ENCODE peak calls at places on chromosomes 1 and 21, in four cellular contexts. U is Calu3, H is AG04450, T is AG10803. K is an unnamed sample.

GRCh38 chr1:199857103-199857502 is 170.4 kb upstream of the NR5A2 start:
- DNase-seq in U (no peak), H (no peak), T (peak; percentile 40), K (peak; percentile 17)

GRCh38 chr1:42081475-42081874 is 71.7 kb upstream of the GUCA2B start:
- DNase-seq in U (peak; percentile 42), H (no peak), T (no peak), K (no peak)

GRCh38 chr1:203754455-203754864 is 10.5 kb upstream of the LAX1 start:
- DNase-seq in U (no peak), H (no peak), T (no peak), K (no peak)

GRCh38 chr1:171583581-171584194 is 38.4 kb upstream of the MYOCOS start:
- DNase-seq in U (no peak), H (no peak), T (no peak), K (peak; percentile 40)

GRCh38 chr1:30008998-30009657 is 714.3 kb downstream of the MATN1 start:
- DNase-seq in U (peak; percentile 57), H (no peak), T (no peak), K (peak; percentile 3)

GRCh38 chr1:224061436-224061835 is 52.5 kb upstream of the FBXO28 start:
- DNase-seq in U (no peak), H (no peak), T (no peak), K (no peak)

GRCh38 chr1:50332941-50333594 is 90.2 kb downstream of the DMRTA2 start:
- DNase-seq in U (peak; percentile 77), H (no peak), T (peak; percentile 23), K (peak; percentile 43)

GRCh38 chr1:14482784-14483183 is 115.7 kb upstream of the KAZN start:
- DNase-seq in U (no peak), H (no peak), T (no peak), K (no peak)

GRCh38 chr1:29096255-29096896 is 27.3 kb downstream of the TMEM200B start:
- DNase-seq in U (no peak), H (no peak), T (no peak), K (no peak)

GRCh38 chr21:43626390-43626789 is 32.9 kb downstream of the HSF2BP start:
- DNase-seq in U (no peak), H (no peak), T (no peak), K (no peak)

GRCh38 chr1:223364685-223365382 is 858 bp upstream of the SUSD4 start:
- DNase-seq in U (peak; percentile 26), H (no peak), T (no peak), K (no peak)

GRCh38 chr1:154758346-154758745 is 111.7 kb downstream of the KCNN3 start:
- DNase-seq in U (no peak), H (no peak), T (no peak), K (no peak)

GRCh38 chr1:209202826-209203439 is 380.6 kb upstream of the CAMK1G start:
- DNase-seq in U (peak; percentile 43), H (peak; percentile 27), T (peak; percentile 67), K (peak; percentile 67)

GRCh38 chr1:36796101-36796590 is 238.2 kb downstream of the GRIK3 start:
- DNase-seq in U (no peak), H (no peak), T (no peak), K (no peak)

GRCh38 chr21:44255519-44255981 is 6.1 kb downstream of the DNMT3L start:
- DNase-seq in U (no peak), H (no peak), T (peak; percentile 19), K (no peak)

GRCh38 chr1:117067528-117068370 is 7.6 kb downstream of the TTF2 start:
- DNase-seq in U (peak; percentile 33), H (peak; percentile 41), T (peak; percentile 58), K (peak; percentile 70)

GRCh38 chr1:235503333-235504121 is 725 bp downstream of the B3GALNT2 start:
- DNase-seq in U (peak; percentile 56), H (no peak), T (peak; percentile 41), K (peak; percentile 46)

GRCh38 chr1:81689531-81689941 is 111.2 kb upstream of the ADGRL2 start:
- DNase-seq in U (no peak), H (no peak), T (peak; percentile 84), K (peak; percentile 93)

GRCh38 chr21:37036177-37036576 is 29.7 kb downstream of the RIPPLY3 start:
- DNase-seq in U (no peak), H (no peak), T (no peak), K (no peak)

GRCh38 chr1:219567341-219567947 is 45.5 kb downstream of the ZC3H11B start:
- DNase-seq in U (peak; percentile 36), H (no peak), T (peak; percentile 42), K (peak; percentile 73)
- TF ChIP-seq CTCF in U (peak; percentile 45), H (peak; percentile 73), T (peak; percentile 70), K (peak; percentile 69)

DNA sequence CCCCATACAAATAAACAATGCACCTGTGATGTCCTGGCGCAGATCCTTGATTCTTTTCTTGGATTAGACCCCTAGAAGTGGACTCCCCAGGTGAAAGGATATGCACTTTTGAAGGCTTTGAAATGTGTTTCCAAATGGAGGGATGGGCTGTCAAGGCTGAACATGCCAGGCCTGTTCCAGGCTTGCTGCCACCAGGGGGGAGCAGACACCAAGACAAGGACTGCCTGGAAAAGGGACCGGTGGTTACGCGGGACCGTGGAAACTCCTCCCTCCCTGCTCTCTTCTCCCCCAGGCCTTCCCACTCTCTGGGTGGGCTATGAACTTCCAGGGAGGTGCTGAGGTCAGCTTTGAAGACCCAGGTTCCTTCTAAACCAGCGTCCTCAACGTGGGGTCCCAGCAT is 12.7 kb downstream of the C1QB start:
- DNase-seq in U (peak; percentile 49), H (no peak), T (peak; percentile 12), K (peak; percentile 18)
- TF ChIP-seq CTCF in U (peak; percentile 44), H (peak; percentile 64), T (peak; percentile 53), K (peak; percentile 44)

DNA sequence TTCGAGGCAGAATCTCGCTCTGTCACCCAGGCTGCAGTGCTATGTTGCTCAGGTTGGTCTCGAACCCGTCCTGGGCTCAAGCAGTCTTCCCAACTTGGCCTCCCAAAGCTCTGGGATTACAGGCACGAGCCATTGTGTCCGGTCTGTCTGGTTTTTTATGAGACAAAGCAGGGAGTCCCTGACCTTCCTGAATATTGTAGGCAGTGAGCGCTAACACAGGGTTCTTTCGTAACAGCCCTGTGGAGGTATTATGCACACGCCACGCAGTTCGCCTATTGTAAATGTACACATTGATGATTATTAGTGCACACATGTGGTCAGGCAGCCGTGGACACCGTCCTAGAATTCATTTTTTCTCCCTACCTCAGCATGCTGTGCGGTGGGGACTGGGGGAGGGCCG is 19.5 kb downstream of the SPSB1 start:
- DNase-seq in U (no peak), H (no peak), T (no peak), K (no peak)
- TF ChIP-seq CTCF in U (no peak), H (no peak), T (no peak), K (no peak)

GRCh38 chr1:88683848-88684481 is at the start of gene PKN2:
- DNase-seq in U (peak; percentile 98), H (peak; percentile 97), T (peak; percentile 99), K (peak; percentile 97)
- TF ChIP-seq CTCF in U (no peak), H (peak; percentile 13), T (peak; percentile 9), K (no peak)

DNA sequence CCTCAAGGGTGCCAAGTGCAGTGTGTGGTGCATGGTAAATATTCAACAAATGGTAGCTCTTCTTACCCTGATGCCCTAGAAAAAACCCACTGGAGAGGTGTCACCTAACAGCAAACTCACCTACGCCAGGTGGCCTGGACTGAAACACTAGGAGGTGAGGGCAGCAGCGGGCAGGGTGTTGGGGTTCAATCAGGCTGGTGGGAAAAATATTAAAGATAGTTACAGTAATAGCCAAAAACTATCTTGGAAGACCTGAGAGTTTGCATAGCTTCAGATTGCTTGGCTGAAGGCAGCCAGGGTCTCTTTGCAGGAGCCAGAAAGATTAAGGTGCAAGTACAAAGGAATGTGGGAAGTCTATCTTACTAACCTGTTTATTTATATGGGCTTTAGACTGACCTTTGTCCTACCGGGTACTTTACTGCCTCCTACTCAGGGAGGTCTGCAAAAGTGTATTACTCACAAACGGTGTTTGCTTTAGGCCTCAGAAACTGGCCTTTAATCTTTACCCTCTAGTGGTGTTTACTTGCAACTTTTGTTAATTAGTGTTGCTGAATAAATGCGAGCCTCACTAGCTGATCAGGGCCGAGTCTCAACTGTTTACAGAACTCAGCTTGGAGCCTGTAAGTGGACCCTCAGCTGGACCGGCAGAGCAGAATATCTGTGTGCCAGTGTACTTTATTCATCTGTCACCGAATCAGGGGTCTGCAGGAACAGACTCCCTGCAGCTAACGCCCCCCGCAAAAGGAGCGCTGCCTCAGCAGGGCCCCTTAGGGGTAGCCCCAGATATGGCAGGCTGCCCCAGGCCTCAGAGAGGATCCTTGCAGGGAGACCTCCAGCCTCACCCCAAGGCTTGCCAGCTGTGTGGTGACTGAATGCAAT is 63.9 kb downstream of the SYF2 start:
- DNase-seq in U (no peak), H (no peak), T (no peak), K (no peak)
- TF ChIP-seq CTCF in U (no peak), H (no peak), T (no peak), K (no peak)

GRCh38 chr1:178694923-178695525 is 30.0 kb upstream of the RALGPS2 start:
- DNase-seq in U (no peak), H (no peak), T (no peak), K (no peak)

GRCh38 chr1:178689769-178690168 is 35.3 kb upstream of the RALGPS2 start:
- DNase-seq in U (no peak), H (no peak), T (no peak), K (no peak)

GRCh38 chr1:178690496-178690895 is 34.5 kb upstream of the RALGPS2 start:
- DNase-seq in U (no peak), H (no peak), T (no peak), K (no peak)

GRCh38 chr1:178692564-178693327 is 32.3 kb upstream of the RALGPS2 start:
- DNase-seq in U (no peak), H (no peak), T (no peak), K (no peak)

GRCh38 chr1:178693368-178693767 is 31.7 kb upstream of the RALGPS2 start:
- DNase-seq in U (no peak), H (no peak), T (no peak), K (no peak)
- TF ChIP-seq CTCF in U (no peak), H (peak; percentile 38), T (peak; percentile 16), K (peak; percentile 29)

GRCh38 chr21:15062566-15062965 is 2.2 kb downstream of the NRIP1 start:
- DNase-seq in U (no peak), H (no peak), T (no peak), K (peak; percentile 62)
- TF ChIP-seq CTCF in U (no peak), H (no peak), T (peak; percentile 2), K (peak; percentile 21)

GRCh38 chr1:11482186-11482585 is 3.2 kb downstream of the DISP3 start:
- DNase-seq in U (no peak), H (no peak), T (no peak), K (no peak)

GRCh38 chr1:11482904-11483479 is 4.0 kb downstream of the DISP3 start:
- DNase-seq in U (no peak), H (no peak), T (no peak), K (no peak)

GRCh38 chr1:11478571-11479374 is at the start of gene DISP3:
- DNase-seq in U (peak; percentile 81), H (no peak), T (peak; percentile 21), K (peak; percentile 34)

GRCh38 chr1:11479375-11479979 is 522 bp downstream of the DISP3 start:
- DNase-seq in U (no peak), H (no peak), T (no peak), K (no peak)

DNA sequence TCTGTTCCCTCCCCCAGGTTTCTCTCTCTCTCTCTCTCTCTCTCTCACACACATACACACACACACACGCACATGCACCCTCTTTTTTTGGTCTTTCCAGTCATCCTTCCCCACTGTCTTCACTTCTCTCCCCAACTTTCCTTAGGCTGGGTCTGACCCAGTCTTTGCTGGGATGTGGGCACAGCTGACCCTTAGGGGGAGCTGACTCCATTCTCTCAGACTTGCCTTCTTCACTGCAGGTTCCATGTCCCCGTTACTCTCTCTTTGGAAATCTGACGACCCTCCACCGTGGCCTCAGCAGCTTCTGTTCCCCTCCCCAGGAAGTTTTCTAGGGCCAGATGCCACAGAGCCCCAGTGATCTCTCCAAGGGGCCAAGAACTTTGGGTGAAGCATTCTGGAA is 2.1 kb downstream of the DISP3 start:
- DNase-seq in U (no peak), H (no peak), T (no peak), K (no peak)
- TF ChIP-seq CTCF in U (no peak), H (no peak), T (no peak), K (no peak)

GRCh38 chr1:248576219-248576980 is 1.8 kb upstream of the OR2T34 start:
- DNase-seq in U (no peak), H (no peak), T (no peak), K (no peak)
- TF ChIP-seq CTCF in U (no peak), H (no peak), T (no peak), K (no peak)